ENCODE peak calls at places on chromosomes 3 and 15, in eight cellular contexts. U is NAMALWA, Y is GM12891, K is NCI-H187 treated with DMSO at 0.1 percent for 48 hours, P is HTR-8/SVneo, O is dorsolateral prefrontal cortex, A is GM12864, F is psoas muscle. Q is an unnamed sample.

GRCh38 chr15:94478763-94479162 is 247.4 kb downstream of the MCTP2 start:
- DNase-seq in K (peak), A (no peak), P (no peak), Y (no peak), F (no peak), U (no peak), O (no peak), Q (no peak)

GRCh38 chr3:5768546-5768945 is 581.0 kb downstream of the EDEM1 start:
- DNase-seq in P (no peak), A (no peak), O (no peak), F (no peak), U (no peak), Y (no peak), K (no peak), Q (no peak)

GRCh38 chr3:58562498-58562897 is 14.7 kb downstream of the FAM107A start:
- DNase-seq in K (no peak), F (no peak), U (no peak), Y (no peak), P (no peak), O (no peak), A (no peak), Q (no peak)

GRCh38 chr3:193978446-193978845 is 157.5 kb upstream of the HES1 start:
- DNase-seq in F (no peak), K (no peak), P (no peak), O (no peak), U (no peak), Y (no peak), A (no peak), Q (no peak)

GRCh38 chr3:118863731-118864322 is 170.8 kb downstream of the IGSF11 start:
- DNase-seq in Y (no peak), F (no peak), K (no peak), U (peak), A (no peak), P (no peak), O (no peak), Q (no peak)

GRCh38 chr15:25501828-25502446 is 63.1 kb upstream of the UBE3A start:
- DNase-seq in K (no peak), P (no peak), O (no peak), A (no peak), Y (no peak), F (no peak), U (peak), Q (peak)

GRCh38 chr15:81410318-81410753 is 36.3 kb upstream of the TMC3 start:
- DNase-seq in Y (peak), A (no peak), P (peak), K (peak), F (peak), U (peak), O (peak), Q (peak)

GRCh38 chr15:57395292-57395691 is 19.0 kb downstream of the CGNL1 start:
- DNase-seq in K (no peak), O (peak), Y (no peak), U (no peak), F (no peak), P (peak), A (no peak), Q (no peak)

GRCh38 chr3:9253327-9253726 is 3.9 kb upstream of the SRGAP3 start:
- DNase-seq in F (no peak), P (no peak), K (no peak), U (no peak), Y (no peak), A (no peak), O (no peak), Q (no peak)

GRCh38 chr3:125386811-125387210 is 11.7 kb upstream of the ZNF148 start:
- DNase-seq in O (no peak), K (no peak), F (no peak), P (no peak), Y (no peak), U (no peak), A (no peak), Q (no peak)

GRCh38 chr15:101657968-101658784 is 6.0 kb upstream of the TM2D3 start:
- DNase-seq in O (no peak), U (no peak), K (no peak), A (no peak), Y (no peak), P (no peak), F (no peak), Q (no peak)

GRCh38 chr3:134463676-134464611 is 21.8 kb downstream of the ANAPC13 start:
- DNase-seq in O (peak), U (no peak), A (no peak), K (no peak), Y (no peak), P (no peak), F (peak), Q (peak)

GRCh38 chr3:140018556-140018955 is 83.6 kb downstream of the CLSTN2 start:
- DNase-seq in P (no peak), K (no peak), F (no peak), Y (no peak), O (no peak), U (no peak), A (no peak), Q (no peak)

GRCh38 chr3:52108302-52109232 is 45.7 kb downstream of the POC1A start:
- DNase-seq in A (no peak), P (no peak), K (peak), F (peak), Y (no peak), O (peak), U (no peak), Q (no peak)

GRCh38 chr15:90239371-90239770 is 5.4 kb downstream of the GDPGP1 start:
- DNase-seq in A (no peak), P (no peak), K (no peak), Y (no peak), O (no peak), F (no peak), U (no peak), Q (no peak)

GRCh38 chr3:21055015-21055414 is 696.0 kb downstream of the ZNF385D start:
- DNase-seq in P (no peak), Y (no peak), K (no peak), A (no peak), F (no peak), U (no peak), O (no peak), Q (no peak)

GRCh38 chr15:90481023-90481422 is 48.7 kb upstream of the CRTC3 start:
- DNase-seq in Y (no peak), K (no peak), P (no peak), F (no peak), A (no peak), U (no peak), O (no peak), Q (no peak)

GRCh38 chr3:27285668-27286067 is 83.5 kb downstream of the NEK10 start:
- DNase-seq in K (no peak), U (no peak), Y (no peak), A (no peak), F (no peak), P (no peak), O (no peak), Q (no peak)

GRCh38 chr3:33211444-33211843 is 7.2 kb downstream of the SUSD5 start:
- DNase-seq in O (no peak), Y (no peak), K (no peak), A (no peak), P (peak), F (no peak), U (no peak), Q (no peak)

GRCh38 chr3:188217681-188218080 is 63.7 kb downstream of the LPP start:
- DNase-seq in F (no peak), U (no peak), O (no peak), Y (no peak), K (no peak), A (no peak), P (no peak), Q (no peak)

GRCh38 chr3:63364495-63364894 is 86.4 kb downstream of the SYNPR start:
- DNase-seq in A (no peak), U (no peak), K (no peak), Y (no peak), F (no peak), P (no peak), O (no peak), Q (no peak)

GRCh38 chr3:159548675-159549335 is 439.8 kb upstream of the IL12A start:
- DNase-seq in A (no peak), Y (no peak), F (no peak), K (no peak), O (no peak), P (peak), U (no peak), Q (no peak)

GRCh38 chr15:45157056-45157455 is 27.3 kb downstream of the DUOX1 start:
- DNase-seq in A (no peak), F (no peak), U (no peak), P (no peak), K (no peak), Y (no peak), O (no peak), Q (no peak)

GRCh38 chr3:97949743-97950142 is 22.5 kb downstream of the RIOX2 start:
- DNase-seq in F (no peak), U (no peak), Y (no peak), A (no peak), O (no peak), K (no peak), P (no peak), Q (no peak)

GRCh38 chr15:101000271-101000681 is 81.1 kb downstream of the LRRK1 start:
- DNase-seq in O (no peak), Y (no peak), P (no peak), F (no peak), K (no peak), A (no peak), U (no peak), Q (no peak)

GRCh38 chr3:126081618-126082333 is 2.1 kb downstream of the SLC41A3 start:
- DNase-seq in F (peak), P (peak), O (no peak), K (no peak), A (no peak), Y (no peak), U (peak), Q (peak)

GRCh38 chr3:115254492-115255196 is 107.6 kb upstream of the ZBTB20 start:
- DNase-seq in A (no peak), Y (no peak), K (no peak), P (no peak), U (no peak), F (no peak), O (no peak), Q (no peak)

GRCh38 chr3:180590396-180590795 is 11.6 kb upstream of the TTC14 start:
- DNase-seq in F (no peak), K (no peak), Y (no peak), P (no peak), O (no peak), A (no peak), U (no peak), Q (no peak)

GRCh38 chr15:39592500-39592899 is 11.6 kb downstream of the THBS1 start:
- DNase-seq in K (no peak), Y (no peak), F (no peak), U (no peak), O (no peak), A (no peak), P (no peak), Q (no peak)

GRCh38 chr3:69541059-69541471 is 155.2 kb upstream of the FRMD4B start:
- DNase-seq in A (no peak), P (no peak), F (no peak), U (no peak), O (no peak), K (no peak), Y (no peak), Q (no peak)

GRCh38 chr3:186708983-186709679 is 8.0 kb upstream of the KNG1 start:
- DNase-seq in K (no peak), Y (no peak), O (no peak), A (no peak), P (no peak), F (no peak), U (no peak), Q (no peak)

GRCh38 chr15:32730677-32731654 is 13.2 kb downstream of the GREM1 start:
- DNase-seq in O (no peak), Y (no peak), A (no peak), U (no peak), P (no peak), K (no peak), F (no peak), Q (no peak)